ENCODE peak calls at places on chromosomes 13 and 19, in five cellular contexts. Y is K562, J is A549, F is GM12878, X is HepG2. Q is an unnamed sample.

GRCh38 chr13:46698910-46699460 is 98.0 kb downstream of the ESD start:
- DNase-seq in Y (no peak), J (no peak), F (no peak), X (no peak), Q (no peak)

GRCh38 chr13:53191091-53191490 is 162.5 kb downstream of the OLFM4 start:
- DNase-seq in Y (no peak), J (no peak), F (no peak), X (no peak), Q (no peak)

GRCh38 chr13:28830580-28830979 is 10.4 kb downstream of the MTUS2 start:
- DNase-seq in Y (no peak), J (no peak), F (no peak), X (no peak), Q (no peak)

GRCh38 chr19:34662919-34663318 is 14.0 kb downstream of the SCGB2B2 start:
- DNase-seq in Y (peak; percentile 31), J (no peak), F (no peak), X (peak; percentile 51), Q (peak; percentile 60)

GRCh38 chr19:11949201-11949600 is 15.6 kb upstream of the ZNF763 start:
- DNase-seq in Y (no peak), J (no peak), F (no peak), X (no peak), Q (no peak)

GRCh38 chr19:45152504-45153338 is 8.1 kb downstream of the NKPD1 start:
- DNase-seq in Y (no peak), J (no peak), F (no peak), X (no peak), Q (peak; percentile 75)

GRCh38 chr13:48580185-48580803 is 47.4 kb upstream of the RCBTB2 start:
- DNase-seq in Y (peak; percentile 33), J (peak; percentile 26), F (no peak), X (peak; percentile 52), Q (peak; percentile 71)

GRCh38 chr13:42047561-42048322 is 706 bp upstream of the DGKH start:
- DNase-seq in Y (peak; percentile 35), J (peak; percentile 40), F (peak; percentile 8), X (no peak), Q (peak; percentile 57)

GRCh38 chr13:64397699-64398098 is 2832.4 kb downstream of the PCDH9 start:
- DNase-seq in Y (no peak), J (no peak), F (no peak), X (no peak), Q (no peak)

GRCh38 chr13:89988206-89988605 is 1359.3 kb upstream of the MIR17HG start:
- DNase-seq in Y (no peak), J (no peak), F (no peak), X (no peak), Q (no peak)

GRCh38 chr13:97753942-97754670 is 199.4 kb upstream of the IPO5 start:
- DNase-seq in Y (peak; percentile 13), J (no peak), F (no peak), X (no peak), Q (peak; percentile 71)

GRCh38 chr13:34294483-34295129 is 476.7 kb downstream of the RFC3 start:
- DNase-seq in Y (no peak), J (no peak), F (no peak), X (no peak), Q (no peak)

GRCh38 chr13:68988176-68988575 is 1119.5 kb upstream of the ATXN8OS start:
- DNase-seq in Y (no peak), J (no peak), F (no peak), X (no peak), Q (no peak)

GRCh38 chr13:50082426-50083283 is 67.4 kb downstream of the KCNRG start:
- DNase-seq in Y (peak; percentile 39), J (peak; percentile 82), F (peak; percentile 62), X (peak; percentile 94), Q (peak; percentile 67)

GRCh38 chr13:21625366-21625765 is 21.4 kb upstream of the MICU2 start:
- DNase-seq in Y (no peak), J (peak; percentile 28), F (no peak), X (peak; percentile 61), Q (no peak)

GRCh38 chr19:32859591-32859990 is 10.0 kb downstream of the SLC7A9 start:
- DNase-seq in Y (no peak), J (no peak), F (no peak), X (no peak), Q (no peak)

DNA sequence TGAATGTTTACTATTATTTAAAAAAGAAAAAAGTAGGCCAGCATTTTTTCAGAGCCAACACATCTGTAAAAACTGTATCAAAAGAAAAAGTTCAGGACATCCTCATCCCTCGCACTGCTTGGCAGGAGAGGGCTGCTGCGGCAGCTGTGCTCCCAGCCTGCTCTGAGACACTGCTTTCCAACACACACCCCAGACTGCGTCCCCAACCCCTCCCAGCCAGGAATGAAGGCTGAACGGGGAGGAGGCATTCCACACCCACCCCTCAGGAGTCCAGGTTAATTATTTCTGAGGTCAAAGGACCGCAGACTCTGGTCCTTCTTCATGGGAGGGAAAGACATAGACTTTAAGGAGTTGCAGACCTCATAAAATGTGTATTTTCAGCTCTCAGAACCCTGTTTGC is 43.1 kb downstream of the COL4A1 start:
- DNase-seq in Y (no peak), J (no peak), F (no peak), X (no peak), Q (no peak)
- TF ChIP-seq ESRRA in Y (no peak), J (no peak), F (no peak), X (no peak), Q (no peak)

GRCh38 chr13:30034448-30034795 is 184.0 kb upstream of the UBL3 start:
- DNase-seq in Y (no peak), J (no peak), F (no peak), X (no peak), Q (no peak)

GRCh38 chr13:30031488-30031887 is 181.1 kb upstream of the UBL3 start:
- DNase-seq in Y (no peak), J (no peak), F (no peak), X (no peak), Q (no peak)

GRCh38 chr13:30032263-30032662 is 181.8 kb upstream of the UBL3 start:
- DNase-seq in Y (no peak), J (no peak), F (no peak), X (no peak), Q (no peak)

GRCh38 chr13:30037306-30037705 is 186.9 kb upstream of the UBL3 start:
- DNase-seq in Y (no peak), J (no peak), F (no peak), X (no peak), Q (peak; percentile 62)

GRCh38 chr13:30033681-30034447 is 183.4 kb upstream of the UBL3 start:
- DNase-seq in Y (no peak), J (no peak), F (no peak), X (no peak), Q (no peak)
- TF ChIP-seq ESRRA in Y (no peak), J (no peak), F (no peak), X (no peak), Q (no peak)

GRCh38 chr19:50334741-50335421 is 5.7 kb upstream of the KCNC3 start:
- DNase-seq in Y (no peak), J (no peak), F (no peak), X (no peak), Q (no peak)

GRCh38 chr19:50332014-50332263 is 2.8 kb upstream of the KCNC3 start:
- DNase-seq in Y (no peak), J (no peak), F (no peak), X (no peak), Q (no peak)

GRCh38 chr19:50333235-50333736 is 4.1 kb upstream of the KCNC3 start:
- DNase-seq in Y (peak; percentile 71), J (peak; percentile 97), F (peak; percentile 82), X (peak; percentile 72), Q (peak; percentile 94)

GRCh38 chr19:50332264-50333038 is 3.3 kb upstream of the KCNC3 start:
- DNase-seq in Y (no peak), J (no peak), F (no peak), X (no peak), Q (peak; percentile 50)

GRCh38 chr19:50333737-50334617 is 4.8 kb upstream of the KCNC3 start:
- DNase-seq in Y (peak; percentile 99), J (peak; percentile 99), F (no peak), X (no peak), Q (peak; percentile 77)
- TF ChIP-seq ESRRA in Y (peak; percentile 75), J (no peak), F (no peak), X (no peak), Q (peak; percentile 85)

GRCh38 chr19:4060621-4061177 is 6.0 kb downstream of the ZBTB7A start:
- DNase-seq in Y (no peak), J (no peak), F (no peak), X (no peak), Q (no peak)
- TF ChIP-seq ESRRA in Y (peak; percentile 60), J (no peak), F (peak; percentile 34), X (peak; percentile 29), Q (peak; percentile 65)

DNA sequence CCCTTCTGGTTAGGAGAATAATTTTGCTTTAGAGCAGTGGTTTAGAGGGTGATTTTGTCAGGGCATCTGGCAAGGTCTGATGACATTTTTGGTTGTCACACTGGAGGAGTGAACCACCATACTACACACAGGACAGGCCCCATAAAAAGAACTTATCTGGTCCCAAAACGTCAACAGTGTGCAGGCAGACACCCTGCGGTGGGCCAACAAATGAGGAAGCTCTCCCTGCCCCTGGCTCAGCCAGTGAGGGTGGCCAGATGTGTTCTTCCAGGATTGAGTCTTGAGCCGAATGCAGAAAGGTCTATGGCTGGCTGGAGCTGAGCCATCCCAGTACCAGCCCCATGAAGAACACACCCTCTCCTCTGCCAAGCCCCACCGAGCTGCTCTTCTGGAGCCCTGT is 149.2 kb downstream of the MIPEP start:
- DNase-seq in Y (no peak), J (no peak), F (no peak), X (no peak), Q (no peak)
- TF ChIP-seq ESRRA in Y (no peak), J (no peak), F (no peak), X (no peak), Q (no peak)

GRCh38 chr13:109345433-109345941 is 440.9 kb downstream of the IRS2 start:
- DNase-seq in Y (no peak), J (no peak), F (no peak), X (no peak), Q (no peak)

GRCh38 chr13:109346060-109346459 is 440.3 kb downstream of the IRS2 start:
- DNase-seq in Y (no peak), J (no peak), F (no peak), X (no peak), Q (no peak)

GRCh38 chr13:109348514-109349340 is 437.7 kb downstream of the IRS2 start:
- DNase-seq in Y (no peak), J (no peak), F (no peak), X (no peak), Q (no peak)

GRCh38 chr13:109344552-109345157 is 441.7 kb downstream of the IRS2 start:
- DNase-seq in Y (no peak), J (peak; percentile 55), F (no peak), X (peak; percentile 10), Q (no peak)
- TF ChIP-seq ESRRA in Y (no peak), J (no peak), F (no peak), X (no peak), Q (no peak)

DNA sequence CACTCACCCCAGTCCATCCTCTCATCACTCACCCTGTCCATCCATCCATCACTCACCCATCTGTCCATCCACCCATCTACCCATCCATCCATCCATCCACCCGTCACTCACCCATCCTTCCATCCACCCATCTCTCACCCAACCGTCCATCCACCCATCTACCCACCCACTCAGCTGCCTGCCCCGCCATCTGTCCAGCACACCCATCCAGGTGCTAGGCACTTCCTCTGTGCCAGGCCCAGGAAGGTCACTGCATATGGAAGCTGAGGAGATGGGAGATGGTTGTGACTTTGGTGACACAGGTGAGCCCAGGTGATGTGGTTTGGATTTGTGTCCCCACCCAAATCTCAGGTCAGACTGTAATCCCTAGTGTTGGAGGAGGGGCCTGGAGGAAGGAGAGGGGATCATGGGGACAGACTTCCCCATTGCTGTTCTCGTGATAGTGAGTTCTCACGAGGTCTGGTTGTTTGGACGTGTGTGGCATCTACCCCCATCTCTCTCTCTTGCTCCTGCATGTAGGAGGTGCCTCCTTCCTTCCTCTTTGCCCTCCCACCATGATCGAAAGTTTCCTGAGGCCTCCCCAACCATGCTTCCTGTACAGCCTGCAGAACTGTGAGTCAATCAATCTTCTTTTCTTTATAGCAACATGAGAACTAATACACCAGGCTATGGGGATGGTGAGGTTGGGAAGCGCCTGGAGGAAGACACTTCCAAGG is 15.9 kb upstream of the C13orf46 start:
- DNase-seq in Y (no peak), J (no peak), F (no peak), X (no peak), Q (no peak)
- TF ChIP-seq ESRRA in Y (no peak), J (no peak), F (no peak), X (no peak), Q (no peak)

Q was measured in WTC11.